ENCODE peak calls at places on chromosomes 7 and 10, in five cellular contexts. J is dorsolateral prefrontal cortex; O is Panc1; N is H4; U is activated CD4-positive, alpha-beta T cell treated with anti-CD3 and anti-CD28 coated beads, Interleukin-2, amount 50 U/mL, for 1 hour. T is an unnamed sample.

GRCh38 chr7:117975436-117975835 is 102.2 kb upstream of the CTTNBP2 start:
- DNase-seq in J (no peak), O (no peak), N (no peak), U (no peak), T (no peak)

GRCh38 chr7:134845461-134845860 is 66.0 kb downstream of the CALD1 start:
- DNase-seq in U (no peak), N (peak; percentile 33), O (no peak), J (no peak), T (no peak)

GRCh38 chr7:108134486-108134885 is 4.3 kb upstream of the LAMB4 start:
- DNase-seq in J (no peak), N (no peak), U (no peak), O (no peak), T (no peak)

GRCh38 chr10:8048281-8049008 is 6.0 kb upstream of the GATA3 start:
- DNase-seq in N (no peak), J (no peak), O (no peak), U (peak; percentile 43), T (peak; percentile 83)

GRCh38 chr10:130964771-130965170 is 346.8 kb downstream of the TCERG1L start:
- DNase-seq in O (no peak), U (no peak), N (no peak), J (no peak), T (no peak)

GRCh38 chr10:91799580-91799975 is 1.4 kb downstream of the TNKS2 start:
- DNase-seq in U (no peak), O (no peak), J (no peak), N (no peak), T (no peak)

GRCh38 chr10:124705021-124705740 is 39.0 kb downstream of the FAM53B start:
- DNase-seq in N (no peak), O (no peak), U (no peak), J (peak; percentile 27), T (no peak)

GRCh38 chr7:144516729-144517128 is 113.2 kb upstream of the NOBOX start:
- DNase-seq in J (no peak), U (no peak), O (no peak), N (no peak), T (no peak)

GRCh38 chr10:123275183-123275549 is 121.0 kb downstream of the BUB3 start:
- DNase-seq in J (no peak), O (no peak), N (no peak), U (no peak), T (no peak)

GRCh38 chr7:44912775-44913347 is 27.5 kb upstream of the PURB start:
- DNase-seq in O (no peak), J (no peak), N (peak; percentile 58), U (no peak), T (no peak)

GRCh38 chr10:51867956-51868355 is 168.6 kb upstream of the CSTF2T start:
- DNase-seq in U (no peak), J (no peak), N (peak; percentile 76), O (peak; percentile 5), T (no peak)

GRCh38 chr10:73768881-73769280 is 13.0 kb upstream of the CHCHD1 start:
- DNase-seq in O (no peak), U (peak; percentile 73), N (no peak), J (no peak), T (peak; percentile 42)

GRCh38 chr7:43585521-43585920 is 2.6 kb downstream of the STK17A start:
- DNase-seq in O (no peak), J (no peak), N (peak; percentile 86), U (no peak), T (peak; percentile 30)

GRCh38 chr10:3783721-3784432 is 1.1 kb downstream of the KLF6 start:
- DNase-seq in U (peak; percentile 39), J (no peak), N (peak; percentile 62), O (no peak), T (no peak)

GRCh38 chr7:155694846-155695245 is 50.4 kb downstream of the RBM33 start:
- DNase-seq in N (no peak), U (no peak), J (no peak), O (no peak), T (no peak)

GRCh38 chr10:116470768-116471415 is 43.2 kb downstream of the PNLIPRP3 start:
- DNase-seq in O (no peak), N (peak; percentile 41), J (no peak), U (no peak), T (no peak)

GRCh38 chr10:131199646-131200045 is 111.9 kb downstream of the TCERG1L start:
- DNase-seq in O (no peak), N (no peak), U (no peak), J (no peak), T (no peak)

GRCh38 chr10:104937528-104937927 is 296.4 kb downstream of the SORCS3 start:
- DNase-seq in N (peak; percentile 40), U (no peak), J (no peak), O (peak; percentile 70), T (no peak)

GRCh38 chr7:99094369-99094768 is 49.5 kb downstream of the SMURF1 start:
- DNase-seq in O (no peak), U (no peak), N (no peak), J (no peak), T (no peak)

GRCh38 chr10:62422068-62422590 is 48.0 kb downstream of the ZNF365 start:
- DNase-seq in J (no peak), O (no peak), N (peak; percentile 9), U (no peak), T (no peak)

GRCh38 chr7:130296221-130296951 is 3.4 kb downstream of the CPA4 start:
- DNase-seq in U (no peak), J (no peak), O (no peak), N (no peak), T (no peak)

GRCh38 chr7:73810991-73811360 is 19.8 kb upstream of the CLDN4 start:
- DNase-seq in N (no peak), J (peak; percentile 2), O (no peak), U (no peak), T (no peak)

GRCh38 chr10:104274762-104275721 is 6.1 kb downstream of the GSTO2 start:
- DNase-seq in N (no peak), U (peak; percentile 41), O (no peak), J (peak; percentile 46), T (peak; percentile 44)

GRCh38 chr10:46545861-46546590 is 10.4 kb downstream of the GPRIN2 start:
- DNase-seq in O (no peak), U (peak; percentile 0), N (no peak), J (no peak), T (no peak)

GRCh38 chr10:23051855-23052309 is 43.5 kb upstream of the MSRB2 start:
- DNase-seq in N (no peak), J (no peak), U (no peak), O (no peak), T (no peak)

GRCh38 chr7:150397376-150398107 is 18.4 kb downstream of the ZNF775 start:
- DNase-seq in O (no peak), N (no peak), U (no peak), J (peak; percentile 22), T (no peak)

GRCh38 chr7:48781783-48782182 is 142.6 kb upstream of the CDC14C start:
- DNase-seq in U (no peak), J (no peak), O (no peak), N (peak; percentile 67), T (no peak)

GRCh38 chr10:109992485-109992884 is 15.3 kb upstream of the ADD3 start:
- DNase-seq in J (no peak), O (no peak), U (no peak), N (no peak), T (no peak)

GRCh38 chr7:152756126-152756525 is 3.4 kb upstream of the ACTR3B start:
- DNase-seq in O (no peak), N (no peak), J (no peak), U (no peak), T (no peak)

GRCh38 chr10:123459371-123460224 is 206.6 kb upstream of the GPR26 start:
- DNase-seq in J (no peak), O (no peak), U (no peak), N (no peak), T (no peak)

GRCh38 chr7:154928136-154929005 is 74.6 kb downstream of the PAXIP1 start:
- DNase-seq in N (peak; percentile 83), O (peak; percentile 99), U (peak; percentile 26), J (no peak), T (peak; percentile 96)

GRCh38 chr7:98174334-98175259 is 36.6 kb upstream of the BHLHA15 start:
- DNase-seq in O (no peak), U (no peak), N (no peak), J (no peak), T (no peak)

GRCh38 chr10:595473-595872 is 94.0 kb downstream of the DIP2C start:
- DNase-seq in J (no peak), U (no peak), O (no peak), N (no peak), T (no peak)

GRCh38 chr7:139648617-139648932 is 125.1 kb downstream of the CLEC2L start:
- DNase-seq in U (no peak), N (no peak), J (no peak), O (no peak), T (no peak)

GRCh38 chr10:36393800-36394199 is 731.6 kb upstream of the ANKRD30A start:
- DNase-seq in U (no peak), J (no peak), N (no peak), O (no peak), T (no peak)

GRCh38 chr10:97069576-97070362 is 116.0 kb downstream of the SLIT1 start:
- DNase-seq in J (no peak), U (no peak), O (peak; percentile 22), N (peak; percentile 60), T (no peak)

GRCh38 chr10:89615824-89616223 is 29.2 kb downstream of the PANK1 start:
- DNase-seq in N (no peak), J (no peak), U (no peak), O (no peak), T (no peak)

GRCh38 chr7:45181286-45181960 is 23.8 kb downstream of the RAMP3 start:
- DNase-seq in O (no peak), N (no peak), U (no peak), J (no peak), T (no peak)

GRCh38 chr10:22491480-22491879 is 146.2 kb downstream of the SPAG6 start:
- DNase-seq in J (peak; percentile 74), N (no peak), O (no peak), U (no peak), T (no peak)

GRCh38 chr10:27252267-27253000 is 11.8 kb upstream of the ACBD5 start:
- DNase-seq in J (no peak), O (no peak), N (no peak), U (peak; percentile 75), T (peak; percentile 87)